ENCODE peak calls at places on chromosomes 11 and 22, in five cellular contexts. O is BE2C, X is tibial nerve, W is HL-60, N is aorta. Y is an unnamed sample.

GRCh38 chr22:26565181-26565580 is 24.8 kb downstream of the TPST2 start:
- DNase-seq in O (no peak), X (no peak), W (no peak), N (no peak), Y (no peak)

GRCh38 chr11:100578966-100579365 is 108.1 kb upstream of the ARHGAP42 start:
- DNase-seq in O (no peak), X (no peak), W (no peak), N (no peak), Y (peak)

GRCh38 chr11:34755671-34756070 is 134.8 kb downstream of the EHF start:
- DNase-seq in O (no peak), X (no peak), W (no peak), N (no peak), Y (no peak)

GRCh38 chr22:29773233-29773632 is 6.1 kb downstream of the UQCR10 start:
- DNase-seq in O (no peak), X (no peak), W (no peak), N (no peak), Y (no peak)

GRCh38 chr11:88175004-88175706 is at the start of gene RAB38:
- DNase-seq in O (peak), X (no peak), W (no peak), N (peak), Y (peak)

GRCh38 chr11:63769044-63769718 is 606 bp upstream of the ZFTA start:
- DNase-seq in O (peak), X (no peak), W (no peak), N (peak), Y (peak)

GRCh38 chr11:134645576-134645975 is 233.5 kb upstream of the B3GAT1 start:
- DNase-seq in O (no peak), X (no peak), W (no peak), N (peak), Y (no peak)

GRCh38 chr11:44351006-44351660 is 41.2 kb upstream of the ALX4 start:
- DNase-seq in O (no peak), X (no peak), W (no peak), N (no peak), Y (no peak)

GRCh38 chr11:35364101-35364780 is 55.1 kb downstream of the SLC1A2 start:
- DNase-seq in O (no peak), X (peak), W (no peak), N (peak), Y (no peak)

GRCh38 chr11:72036687-72037086 is 38.0 kb downstream of the IL18BP start:
- DNase-seq in O (no peak), X (no peak), W (no peak), N (no peak), Y (no peak)

DNA sequence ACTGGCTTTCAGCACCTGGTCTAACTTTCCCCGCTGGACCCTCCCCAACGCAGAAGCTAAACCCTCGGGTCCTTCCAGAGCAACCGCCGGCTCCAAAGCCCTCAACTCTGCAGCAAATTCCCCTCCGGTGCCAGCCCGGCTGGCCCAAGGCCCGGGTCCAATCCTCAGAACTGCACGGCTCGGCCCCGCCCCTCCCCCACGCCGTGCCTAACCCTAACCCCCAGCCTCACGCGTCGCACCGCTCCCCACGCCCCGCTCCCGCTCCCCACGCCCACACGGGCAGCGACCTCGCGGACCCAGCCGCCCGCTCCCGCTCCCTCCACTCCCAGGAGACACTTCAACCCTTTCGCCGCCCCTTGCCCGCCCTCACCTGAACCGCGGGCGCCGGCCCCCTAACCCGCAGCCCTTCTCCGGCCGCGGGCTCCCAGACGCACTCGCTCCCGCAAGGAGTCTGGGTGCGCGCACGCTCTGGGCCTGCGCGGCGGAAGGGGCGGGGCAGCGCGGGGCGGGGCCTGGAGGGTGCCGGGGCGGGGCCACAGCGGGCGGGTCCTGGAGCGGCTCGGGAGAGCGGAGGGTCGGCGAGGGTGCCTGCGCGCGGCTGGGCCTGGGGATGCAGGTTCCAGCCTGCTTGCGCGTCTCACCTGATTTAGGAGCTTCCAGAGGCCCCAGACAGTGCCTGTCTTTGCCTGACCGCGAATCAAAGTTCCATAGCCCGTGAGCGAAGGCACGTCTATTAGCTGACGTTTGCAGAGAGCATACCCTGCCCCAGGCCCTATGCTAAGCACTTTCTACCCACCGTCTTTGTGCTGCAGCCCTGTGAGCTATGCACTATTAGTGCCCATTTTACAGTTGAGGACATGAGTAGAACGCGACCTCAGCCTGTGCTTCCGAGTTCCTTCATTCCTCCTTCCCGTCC is at the start of gene NFRKB:
- DNase-seq in O (peak), X (peak), W (peak), N (peak), Y (peak)
- H3K4me3 ChIP-seq in O (peak), X (peak), W (peak), N (peak), Y (peak)

GRCh38 chr11:95254139-95254704 is 23.2 kb upstream of the SESN3 start:
- DNase-seq in O (peak), X (peak), W (peak), N (peak), Y (peak)
- H3K4me3 ChIP-seq in O (peak), X (peak), W (peak), N (peak), Y (no peak)

GRCh38 chr11:1546536-1547466 is 25.3 kb downstream of the DUSP8 start:
- DNase-seq in O (peak), X (no peak), W (peak), N (peak), Y (peak)
- H3K4me3 ChIP-seq in O (no peak), X (peak), W (peak), N (no peak), Y (peak)

GRCh38 chr22:37336474-37337028 is 54.2 kb downstream of the CYTH4 start:
- DNase-seq in O (no peak), X (no peak), W (no peak), N (no peak), Y (no peak)

GRCh38 chr22:37334461-37334858 is 52.2 kb downstream of the CYTH4 start:
- DNase-seq in O (no peak), X (no peak), W (no peak), N (no peak), Y (peak)

GRCh38 chr22:37337204-37337943 is 55.1 kb downstream of the CYTH4 start:
- DNase-seq in O (no peak), X (no peak), W (no peak), N (no peak), Y (no peak)

GRCh38 chr22:37334859-37335818 is 52.8 kb downstream of the CYTH4 start:
- DNase-seq in O (peak), X (no peak), W (no peak), N (no peak), Y (peak)

GRCh38 chr22:37335819-37336199 is 53.5 kb downstream of the CYTH4 start:
- DNase-seq in O (no peak), X (no peak), W (no peak), N (no peak), Y (peak)
- H3K4me3 ChIP-seq in O (no peak), X (no peak), W (no peak), N (no peak), Y (no peak)

GRCh38 chr11:65713212-65713969 is 1.3 kb downstream of the KAT5 start:
- DNase-seq in O (no peak), X (no peak), W (no peak), N (no peak), Y (no peak)
- H3K4me3 ChIP-seq in O (peak), X (no peak), W (peak), N (no peak), Y (no peak)